ENCODE peak calls at places on chromosomes 6 and 20, in five cellular contexts. One of them, this sample, is unnamed.

GRCh38 chr20:54909702-54910101 is 434.3 kb downstream of the DOK5 start:
- DNase-seq in CD8-positive, alpha-beta T cell: no peak
- DNase-seq in GM12865: no peak
- DNase-seq in PC-3: no peak
- DNase-seq in gastrocnemius medialis: no peak
- DNase-seq in this sample: no peak

GRCh38 chr6:113782641-113783040 is 74.5 kb upstream of the MARCKS start:
- DNase-seq in CD8-positive, alpha-beta T cell: no peak
- DNase-seq in PC-3: no peak
- DNase-seq in GM12865: no peak
- DNase-seq in gastrocnemius medialis: no peak
- DNase-seq in this sample: no peak

GRCh38 chr6:7138921-7139358 is 31.2 kb downstream of the RREB1 start:
- DNase-seq in CD8-positive, alpha-beta T cell: no peak
- DNase-seq in GM12865: peak
- DNase-seq in PC-3: peak
- DNase-seq in gastrocnemius medialis: no peak
- DNase-seq in this sample: no peak

GRCh38 chr6:89298680-89299450 is 16.2 kb downstream of the GABRR2 start:
- DNase-seq in CD8-positive, alpha-beta T cell: no peak
- DNase-seq in gastrocnemius medialis: no peak
- DNase-seq in GM12865: peak
- DNase-seq in PC-3: peak
- DNase-seq in this sample: peak

GRCh38 chr20:59723108-59723500 is 118.8 kb downstream of the PHACTR3 start:
- DNase-seq in CD8-positive, alpha-beta T cell: no peak
- DNase-seq in gastrocnemius medialis: no peak
- DNase-seq in PC-3: no peak
- DNase-seq in GM12865: no peak
- DNase-seq in this sample: no peak

GRCh38 chr6:140566706-140567330 is 1192.4 kb upstream of the CITED2 start:
- DNase-seq in gastrocnemius medialis: no peak
- DNase-seq in CD8-positive, alpha-beta T cell: no peak
- DNase-seq in PC-3: peak
- DNase-seq in GM12865: no peak
- DNase-seq in this sample: peak

GRCh38 chr6:127641905-127642304 is 64.9 kb downstream of the C6orf58 start:
- DNase-seq in GM12865: peak
- DNase-seq in gastrocnemius medialis: no peak
- DNase-seq in CD8-positive, alpha-beta T cell: no peak
- DNase-seq in PC-3: peak
- DNase-seq in this sample: peak

GRCh38 chr6:11007715-11008608 is 36.1 kb downstream of the ELOVL2 start:
- DNase-seq in CD8-positive, alpha-beta T cell: no peak
- DNase-seq in gastrocnemius medialis: no peak
- DNase-seq in GM12865: no peak
- DNase-seq in PC-3: peak
- DNase-seq in this sample: peak

GRCh38 chr20:41086402-41087324 is 50.7 kb upstream of the PLCG1 start:
- DNase-seq in PC-3: peak
- DNase-seq in GM12865: no peak
- DNase-seq in gastrocnemius medialis: no peak
- DNase-seq in CD8-positive, alpha-beta T cell: no peak
- DNase-seq in this sample: no peak

GRCh38 chr20:54067606-54068174 is 2.7 kb downstream of the BCAS1 start:
- DNase-seq in CD8-positive, alpha-beta T cell: no peak
- DNase-seq in GM12865: peak
- DNase-seq in PC-3: peak
- DNase-seq in gastrocnemius medialis: no peak
- DNase-seq in this sample: peak

DNA sequence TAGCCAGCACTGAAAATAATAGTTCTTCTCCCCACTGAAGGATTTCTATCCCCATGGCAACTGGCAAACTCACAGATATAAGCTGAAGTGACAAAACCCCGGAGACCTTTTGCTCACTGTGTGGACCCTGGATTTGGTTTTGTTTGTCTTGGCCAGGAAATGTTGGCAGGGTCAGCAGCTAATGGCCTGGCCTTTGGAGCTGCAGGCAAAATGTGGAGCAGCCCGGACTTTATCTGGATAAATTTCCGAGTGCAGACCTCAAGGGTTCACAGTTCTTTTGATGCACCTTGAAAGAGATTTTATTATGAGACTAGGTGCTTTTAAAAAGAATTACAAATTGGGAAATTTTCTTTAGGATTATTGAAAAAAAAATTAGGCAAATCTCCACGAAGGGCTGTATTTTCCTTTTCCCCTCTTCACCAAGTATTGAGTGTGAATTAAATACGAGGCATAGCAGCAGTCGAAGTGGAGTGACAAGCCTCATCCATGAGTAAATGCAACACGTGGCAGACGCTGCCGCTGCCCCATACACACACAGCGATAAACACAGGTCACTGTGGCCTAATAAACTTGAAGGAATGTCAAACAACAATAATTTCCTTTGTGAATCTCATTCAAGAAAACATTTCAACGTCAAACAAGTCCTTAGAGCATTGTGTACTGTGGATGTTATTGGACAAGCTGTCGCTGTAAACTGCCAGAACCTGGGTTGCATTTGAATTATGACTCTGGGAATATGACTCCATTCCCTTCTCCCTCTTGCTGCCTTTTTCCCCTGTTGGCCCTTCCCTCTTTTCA is 35.1 kb upstream of the CCN6 start:
- DNase-seq in GM12865: no peak
- DNase-seq in CD8-positive, alpha-beta T cell: no peak
- DNase-seq in gastrocnemius medialis: no peak
- DNase-seq in PC-3: peak
- DNase-seq in this sample: no peak
- TF ChIP-seq CTCF in GM12865: no peak
- TF ChIP-seq CTCF in CD8-positive, alpha-beta T cell: no peak
- TF ChIP-seq CTCF in gastrocnemius medialis: no peak
- TF ChIP-seq CTCF in PC-3: no peak
- TF ChIP-seq CTCF in this sample: no peak

DNA sequence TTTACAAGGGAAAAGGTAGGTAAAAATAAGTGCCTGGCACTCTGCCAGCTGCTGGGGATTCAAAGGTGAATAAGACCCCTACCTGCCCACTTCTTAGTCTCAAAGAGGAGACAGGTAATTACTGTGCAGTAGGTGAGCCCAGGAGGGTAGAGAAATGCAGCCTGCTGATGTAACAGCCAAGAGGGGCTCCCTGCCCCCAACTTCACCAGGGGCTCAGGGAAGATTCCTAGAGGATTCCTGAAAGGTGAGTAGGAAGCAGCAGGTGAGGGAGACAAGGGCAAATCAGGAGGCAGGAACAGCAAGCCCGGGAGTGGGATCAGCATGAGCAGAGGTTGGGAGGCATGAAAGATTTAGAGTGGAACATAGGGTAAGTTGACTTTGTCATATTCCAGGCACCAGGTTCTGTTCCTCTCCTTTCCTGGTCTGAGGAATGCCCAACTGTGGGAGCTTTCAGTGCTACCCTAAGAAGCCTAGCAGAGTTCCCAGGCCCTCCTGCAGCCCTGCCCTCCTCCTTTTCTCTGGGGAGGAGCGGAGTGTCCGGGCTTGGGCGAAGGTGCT is 258.1 kb downstream of the LRFN2 start:
- DNase-seq in PC-3: no peak
- DNase-seq in gastrocnemius medialis: no peak
- DNase-seq in CD8-positive, alpha-beta T cell: no peak
- DNase-seq in GM12865: no peak
- DNase-seq in this sample: no peak
- TF ChIP-seq CTCF in PC-3: no peak
- TF ChIP-seq CTCF in gastrocnemius medialis: peak
- TF ChIP-seq CTCF in CD8-positive, alpha-beta T cell: no peak
- TF ChIP-seq CTCF in GM12865: no peak
- TF ChIP-seq CTCF in this sample: no peak

DNA sequence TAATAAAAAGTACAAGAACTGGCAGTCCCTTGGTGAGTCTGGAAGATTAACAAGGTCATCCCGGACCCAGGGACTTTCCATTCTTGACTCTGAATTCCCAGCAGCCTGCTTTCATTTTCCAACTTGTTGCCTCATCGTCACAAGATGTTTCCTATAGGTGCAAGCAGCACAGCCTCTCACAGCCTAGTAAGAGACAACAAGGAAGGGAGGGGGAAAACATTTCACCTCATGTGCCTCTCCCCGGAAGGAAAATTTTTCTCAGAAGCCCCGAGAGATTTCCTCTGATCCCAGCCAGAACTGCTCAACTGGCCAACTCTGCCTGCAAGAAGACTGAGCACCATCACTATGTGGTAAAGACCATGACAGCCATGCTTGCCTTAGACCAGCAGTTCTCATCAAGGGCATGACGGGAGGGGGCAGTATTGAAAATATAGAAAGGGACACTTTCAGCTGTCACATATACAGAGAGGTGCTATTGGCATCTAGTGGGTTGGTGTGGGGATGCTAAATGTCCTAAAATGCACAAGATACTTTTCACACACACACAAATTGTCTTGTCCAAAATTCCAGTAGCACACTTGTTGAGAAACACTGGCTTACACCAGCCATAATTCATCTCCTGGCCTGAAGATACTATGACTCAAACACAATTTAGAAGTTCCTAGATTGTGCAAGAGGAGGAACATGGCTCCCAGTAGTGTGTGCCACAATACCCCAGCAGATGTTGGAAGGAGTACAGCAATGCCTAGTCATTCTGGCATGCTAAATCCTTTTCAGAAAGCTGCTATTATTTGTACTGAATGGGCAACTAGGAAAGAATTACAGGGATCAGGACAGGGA is 10.8 kb upstream of the WTAP start:
- DNase-seq in CD8-positive, alpha-beta T cell: no peak
- DNase-seq in gastrocnemius medialis: peak
- DNase-seq in GM12865: no peak
- DNase-seq in PC-3: peak
- DNase-seq in this sample: peak
- TF ChIP-seq CTCF in CD8-positive, alpha-beta T cell: no peak
- TF ChIP-seq CTCF in gastrocnemius medialis: no peak
- TF ChIP-seq CTCF in GM12865: no peak
- TF ChIP-seq CTCF in PC-3: no peak
- TF ChIP-seq CTCF in this sample: no peak

GRCh38 chr6:151239603-151240035 is at the start of gene AKAP12:
- DNase-seq in PC-3: no peak
- DNase-seq in gastrocnemius medialis: peak
- DNase-seq in CD8-positive, alpha-beta T cell: no peak
- DNase-seq in GM12865: no peak
- DNase-seq in this sample: no peak

GRCh38 chr6:151241853-151242252 is 2.1 kb downstream of the AKAP12 start:
- DNase-seq in GM12865: no peak
- DNase-seq in gastrocnemius medialis: no peak
- DNase-seq in CD8-positive, alpha-beta T cell: no peak
- DNase-seq in PC-3: no peak
- DNase-seq in this sample: no peak

GRCh38 chr6:151242420-151242841 is 2.7 kb downstream of the AKAP12 start:
- DNase-seq in gastrocnemius medialis: no peak
- DNase-seq in PC-3: no peak
- DNase-seq in CD8-positive, alpha-beta T cell: no peak
- DNase-seq in GM12865: no peak
- DNase-seq in this sample: no peak

GRCh38 chr6:151240036-151240685 is 394 bp downstream of the AKAP12 start:
- DNase-seq in PC-3: peak
- DNase-seq in GM12865: peak
- DNase-seq in gastrocnemius medialis: peak
- DNase-seq in CD8-positive, alpha-beta T cell: no peak
- DNase-seq in this sample: peak

GRCh38 chr6:151240861-151241642 is 1.3 kb downstream of the AKAP12 start:
- DNase-seq in GM12865: no peak
- DNase-seq in CD8-positive, alpha-beta T cell: no peak
- DNase-seq in gastrocnemius medialis: peak
- DNase-seq in PC-3: peak
- DNase-seq in this sample: peak
- TF ChIP-seq CTCF in GM12865: no peak
- TF ChIP-seq CTCF in CD8-positive, alpha-beta T cell: no peak
- TF ChIP-seq CTCF in gastrocnemius medialis: no peak
- TF ChIP-seq CTCF in PC-3: no peak
- TF ChIP-seq CTCF in this sample: no peak

GRCh38 chr6:167664678-167665445 is 161.8 kb upstream of the AFDN start:
- DNase-seq in PC-3: no peak
- DNase-seq in CD8-positive, alpha-beta T cell: no peak
- DNase-seq in GM12865: no peak
- DNase-seq in gastrocnemius medialis: no peak
- DNase-seq in this sample: no peak
- TF ChIP-seq CTCF in PC-3: no peak
- TF ChIP-seq CTCF in CD8-positive, alpha-beta T cell: no peak
- TF ChIP-seq CTCF in GM12865: no peak
- TF ChIP-seq CTCF in gastrocnemius medialis: no peak
- TF ChIP-seq CTCF in this sample: no peak